ENCODE peak calls at places on chromosomes 3 and 15, in four cellular contexts. U, V, F and I are unnamed samples.

GRCh38 chr3:154540950-154541604 is 111.1 kb upstream of the GPR149 start:
- DNase-seq in F (no peak), V (no peak), U (no peak), I (no peak)

GRCh38 chr3:123755085-123755484 is 129.0 kb downstream of the MYLK start:
- DNase-seq in V (no peak), U (no peak), F (no peak), I (no peak)

GRCh38 chr15:89972085-89972484 is 29.0 kb upstream of the ZNF710 start:
- DNase-seq in U (no peak), F (no peak), V (peak; percentile 60), I (no peak)

GRCh38 chr3:127177226-127177625 is 15.7 kb upstream of the PRR23E start:
- DNase-seq in U (no peak), V (no peak), F (no peak), I (no peak)

GRCh38 chr3:197353001-197353866 is 54.8 kb upstream of the DLG1 start:
- DNase-seq in V (no peak), U (no peak), F (no peak), I (no peak)

GRCh38 chr3:54859204-54859603 is 68.7 kb downstream of the LRTM1 start:
- DNase-seq in V (no peak), F (no peak), U (no peak), I (no peak)

GRCh38 chr15:67755936-67756335 is 69.4 kb upstream of the SKOR1 start:
- DNase-seq in V (no peak), U (no peak), F (no peak), I (no peak)

GRCh38 chr15:27481768-27482167 is 510.8 kb downstream of the GABRG3 start:
- DNase-seq in V (no peak), U (no peak), F (no peak), I (no peak)

GRCh38 chr3:72818092-72818721 is 30.0 kb downstream of the SHQ1 start:
- DNase-seq in U (no peak), V (peak; percentile 49), F (no peak), I (no peak)

GRCh38 chr15:34795267-34796081 is at the start of gene ACTC1:
- DNase-seq in F (no peak), V (no peak), U (no peak), I (no peak)

GRCh38 chr15:37810381-37810780 is 124.1 kb upstream of the TMCO5A start:
- DNase-seq in U (no peak), V (no peak), F (no peak), I (no peak)

GRCh38 chr15:82663186-82663600 is 16.0 kb upstream of the CPEB1 start:
- DNase-seq in U (no peak), V (peak; percentile 24), F (no peak), I (no peak)

GRCh38 chr15:60721706-60722105 is 242.8 kb upstream of the ICE2 start:
- DNase-seq in U (no peak), V (no peak), F (no peak), I (no peak)

GRCh38 chr3:189914799-189915198 is 205.9 kb downstream of the P3H2 start:
- DNase-seq in U (no peak), F (no peak), V (no peak), I (no peak)

GRCh38 chr15:77514635-77515421 is 94.1 kb downstream of the HMG20A start:
- DNase-seq in U (no peak), F (no peak), V (no peak), I (no peak)